ENCODE peak calls at places on chromosome 3, in six cellular contexts. Z, H, B, X, K and V are unnamed samples.

GRCh38 chr3:72428803-72429202 is 419.4 kb downstream of the SHQ1 start:
- DNase-seq in H (no peak), X (no peak), B (no peak), Z (no peak), K (no peak), V (no peak)

GRCh38 chr3:136239094-136239493 is 11.0 kb upstream of the PCCB start:
- DNase-seq in K (no peak), B (no peak), Z (no peak), X (no peak), H (no peak), V (no peak)

GRCh38 chr3:29202368-29202767 is 78.5 kb upstream of the RBMS3 start:
- DNase-seq in K (no peak), B (no peak), H (no peak), X (no peak), Z (no peak), V (no peak)

GRCh38 chr3:105836533-105836932 is 32.3 kb downstream of the CBLB start:
- DNase-seq in Z (no peak), K (no peak), X (no peak), H (no peak), B (no peak), V (no peak)

GRCh38 chr3:186621894-186622650 is 9.2 kb downstream of the AHSG start:
- DNase-seq in B (no peak), H (no peak), K (no peak), Z (no peak), X (no peak), V (no peak)

GRCh38 chr3:8765528-8765927 is 3.9 kb downstream of the OXTR start:
- DNase-seq in B (no peak), X (no peak), K (no peak), H (no peak), Z (no peak), V (no peak)

GRCh38 chr3:197501879-197502620 is 53.7 kb downstream of the BDH1 start:
- DNase-seq in K (peak; percentile 69), Z (peak; percentile 57), H (peak; percentile 65), X (no peak), B (peak; percentile 27), V (no peak)

GRCh38 chr3:127652246-127652995 is 20.3 kb upstream of the ABTB1 start:
- DNase-seq in H (peak; percentile 61), X (no peak), K (peak; percentile 69), B (no peak), Z (peak; percentile 15), V (peak; percentile 28)

GRCh38 chr3:121883507-121883906 is 10.7 kb upstream of the SLC15A2 start:
- DNase-seq in B (no peak), K (no peak), Z (no peak), X (no peak), H (no peak), V (no peak)